ENCODE peak calls at places on chromosomes 7 and 10, in four cellular contexts. Z is H1, Y is endothelial cell of umbilical vein, L is lower leg skin. C is an unnamed sample.

GRCh38 chr7:78620931-78621330 is 822.4 kb downstream of the PHTF2 start:
- DNase-seq in L (no peak), Y (peak; percentile 5), Z (peak; percentile 31), C (peak; percentile 5)

GRCh38 chr10:4082851-4083250 is 297.8 kb upstream of the KLF6 start:
- DNase-seq in Z (no peak), L (no peak), Y (peak; percentile 63), C (no peak)

GRCh38 chr10:1498746-1499343 is 238.5 kb downstream of the ADARB2 start:
- DNase-seq in L (no peak), Z (no peak), Y (no peak), C (no peak)

GRCh38 chr7:16728811-16729210 is 24.7 kb upstream of the TSPAN13 start:
- DNase-seq in L (no peak), Z (no peak), Y (no peak), C (no peak)

GRCh38 chr7:98400538-98401427 is at the start of gene BAIAP2L1:
- DNase-seq in L (peak; percentile 80), Y (peak; percentile 60), Z (peak; percentile 86), C (peak; percentile 67)

GRCh38 chr7:50341709-50342108 is 37.2 kb downstream of the IKZF1 start:
- DNase-seq in Z (no peak), Y (no peak), L (no peak), C (no peak)

GRCh38 chr7:4729266-4729665 is 46.2 kb upstream of the AP5Z1 start:
- DNase-seq in Z (no peak), Y (no peak), L (no peak), C (no peak)

GRCh38 chr7:142795339-142795863 is 24.6 kb downstream of the PRSS2 start:
- DNase-seq in L (no peak), Y (no peak), Z (peak; percentile 77), C (no peak)

GRCh38 chr10:1074063-1074747 is 18.0 kb downstream of the WDR37 start:
- DNase-seq in Y (no peak), Z (no peak), L (no peak), C (peak; percentile 10)

GRCh38 chr10:128481152-128481551 is 354.9 kb upstream of the MKI67 start:
- DNase-seq in Z (no peak), L (no peak), Y (no peak), C (no peak)

GRCh38 chr10:46787321-46787615 is 124.0 kb upstream of the PTPN20 start:
- DNase-seq in L (peak; percentile 30), Y (peak; percentile 39), Z (no peak), C (peak; percentile 46)

GRCh38 chr10:91694170-91694794 is 61.4 kb upstream of the PPP1R3C start:
- DNase-seq in Z (no peak), L (no peak), Y (peak; percentile 48), C (peak; percentile 54)

GRCh38 chr10:98414932-98415709 is at the start of gene PYROXD2:
- DNase-seq in Y (peak; percentile 88), Z (peak; percentile 73), L (peak; percentile 83), C (peak; percentile 75)
- TF ChIP-seq POLR2A in Y (peak; percentile 96), Z (peak; percentile 77), L (no peak), C (peak; percentile 87)

GRCh38 chr7:7810826-7811225 is 92.4 kb upstream of the RPA3 start:
- DNase-seq in L (no peak), Y (no peak), Z (no peak), C (no peak)

GRCh38 chr7:7810380-7810779 is 92.0 kb upstream of the RPA3 start:
- DNase-seq in Y (no peak), L (no peak), Z (no peak), C (no peak)

GRCh38 chr7:7808156-7808555 is 89.7 kb upstream of the RPA3 start:
- DNase-seq in Y (no peak), L (no peak), Z (no peak), C (peak; percentile 10)

GRCh38 chr7:7805511-7806153 is 87.2 kb upstream of the RPA3 start:
- DNase-seq in Y (no peak), L (no peak), Z (no peak), C (no peak)

GRCh38 chr7:7808626-7809025 is 90.2 kb upstream of the RPA3 start:
- DNase-seq in Y (no peak), L (no peak), Z (no peak), C (no peak)
- H3K4me3 ChIP-seq in Y (no peak overlapping the region), L (no peak overlapping the region), Z (no peak overlapping the region), C (no peak overlapping the region)

GRCh38 chr7:151238190-151238810 is 6.0 kb downstream of the CHPF2 start:
- DNase-seq in Y (no peak), L (no peak), Z (no peak), C (no peak)

GRCh38 chr7:151239837-151240459 is 7.7 kb downstream of the CHPF2 start:
- DNase-seq in Z (no peak), Y (no peak), L (no peak), C (no peak)

GRCh38 chr7:151237244-151238189 is 5.2 kb downstream of the CHPF2 start:
- DNase-seq in L (no peak), Z (no peak), Y (no peak), C (no peak)

GRCh38 chr7:151240536-151240935 is 8.0 kb downstream of the SMARCD3 start:
- DNase-seq in Y (no peak), L (no peak), Z (no peak), C (no peak)

GRCh38 chr7:151238924-151239836 is 6.9 kb downstream of the CHPF2 start:
- DNase-seq in Y (no peak), L (no peak), Z (no peak), C (no peak)
- TF ChIP-seq POLR2A in Y (no peak), L (no peak), Z (no peak), C (no peak)

GRCh38 chr7:42151309-42151708 is 85.7 kb downstream of the GLI3 start:
- DNase-seq in Z (no peak), L (no peak), Y (no peak), C (no peak)
- H3K4me3 ChIP-seq in Z (no peak overlapping the region), L (no peak overlapping the region), Y (no peak overlapping the region), C (no peak overlapping the region)

DNA sequence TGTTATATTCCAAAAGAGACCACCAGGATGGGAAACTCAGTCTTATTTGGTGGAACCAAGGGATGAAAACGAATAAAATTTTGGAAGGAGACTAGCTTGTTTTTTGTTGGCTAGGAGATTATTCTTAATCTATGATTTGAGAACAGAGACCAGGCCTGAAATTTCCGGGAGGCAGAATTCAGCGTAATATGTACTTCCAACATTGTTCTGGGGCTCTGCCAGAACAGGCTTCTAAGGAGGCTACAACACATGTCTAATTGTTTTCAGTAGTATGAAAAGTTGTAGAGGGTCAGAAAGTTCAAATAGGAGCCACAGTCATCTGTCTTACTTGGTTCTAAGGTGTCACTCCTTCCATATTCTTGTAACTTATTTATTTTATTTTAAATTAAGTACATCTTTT is 1.7 kb downstream of the DDX21 start:
- DNase-seq in L (no peak), Z (no peak), Y (peak; percentile 7), C (peak; percentile 5)
- TF ChIP-seq POLR2A in L (no peak), Z (no peak), Y (no peak), C (no peak)